ENCODE peak calls at places on chromosome 15, in six cellular contexts. N, F, E, S, A and V are unnamed samples.

GRCh38 chr15:68348064-68348463 is 70.5 kb downstream of the FEM1B start:
- DNase-seq in N (no peak), F (no peak), E (no peak), S (no peak), A (no peak), V (no peak)

GRCh38 chr15:95799286-95800187 is 531.0 kb upstream of the NR2F2 start:
- DNase-seq in N (peak), F (peak), E (peak), S (no peak), A (no peak), V (no peak)

GRCh38 chr15:25848325-25848724 is 14.8 kb downstream of the ATP10A start:
- DNase-seq in N (no peak), F (no peak), E (no peak), S (no peak), A (no peak), V (no peak)

GRCh38 chr15:90564109-90564508 is 34.4 kb downstream of the CRTC3 start:
- DNase-seq in N (no peak), F (peak), E (no peak), S (peak), A (no peak), V (no peak)

GRCh38 chr15:73747847-73748605 is 5.1 kb downstream of the INSYN1 start:
- DNase-seq in N (no peak), F (no peak), E (no peak), S (no peak), A (no peak), V (no peak)

GRCh38 chr15:45138814-45139765 is 9.3 kb downstream of the DUOX1 start:
- DNase-seq in N (no peak), F (no peak), E (no peak), S (no peak), A (no peak), V (no peak)

GRCh38 chr15:100516592-100517489 is 11.9 kb downstream of the CERS3 start:
- DNase-seq in N (no peak), F (peak), E (no peak), S (no peak), A (no peak), V (no peak)

GRCh38 chr15:39833515-39833981 is 50.9 kb upstream of the FSIP1 start:
- DNase-seq in N (no peak), F (no peak), E (peak), S (no peak), A (no peak), V (no peak)

GRCh38 chr15:38631126-38632075 is 66.8 kb upstream of the RASGRP1 start:
- DNase-seq in N (no peak), F (no peak), E (no peak), S (no peak), A (no peak), V (no peak)

GRCh38 chr15:82056900-82057825 is 11.3 kb upstream of the MEX3B start:
- DNase-seq in N (no peak), F (no peak), E (no peak), S (no peak), A (no peak), V (no peak)

GRCh38 chr15:86892774-86893449 is 813.2 kb downstream of the AGBL1 start:
- DNase-seq in N (no peak), F (no peak), E (no peak), S (no peak), A (no peak), V (peak)

GRCh38 chr15:81183403-81183760 is 13.3 kb upstream of the IL16 start:
- DNase-seq in N (no peak), F (no peak), E (no peak), S (no peak), A (no peak), V (no peak)

GRCh38 chr15:93477188-93477587 is 388.2 kb upstream of the RGMA start:
- DNase-seq in N (no peak), F (no peak), E (no peak), S (no peak), A (no peak), V (no peak)

GRCh38 chr15:87961851-87962816 is 294.4 kb downstream of the NTRK3 start:
- DNase-seq in N (no peak), F (no peak), E (no peak), S (no peak), A (no peak), V (no peak)

GRCh38 chr15:58038426-58039106 is 26.9 kb downstream of the ALDH1A2 start:
- DNase-seq in N (peak), F (no peak), E (no peak), S (no peak), A (no peak), V (peak)

GRCh38 chr15:42826251-42826890 is 89.4 kb upstream of the CDAN1 start:
- DNase-seq in N (no peak), F (no peak), E (no peak), S (no peak), A (no peak), V (peak)

GRCh38 chr15:48939686-48940085 is 24.0 kb downstream of the SHC4 start:
- DNase-seq in N (no peak), F (no peak), E (peak), S (no peak), A (no peak), V (peak)

GRCh38 chr15:68682330-68682729 is 103.5 kb downstream of the CORO2B start:
- DNase-seq in N (no peak), F (no peak), E (no peak), S (no peak), A (no peak), V (no peak)